ENCODE peak calls at places on chromosomes 5 and 9, in nine cellular contexts. O is SK-N-MC; W is NCI-H345; Q is nephron progenitor cell; D is stimulated activated CD4-positive, alpha-beta T cell treated with anti-CD3 and anti-CD28 coated beads, TNF-alpha, amount 100 ng/mL, for 24 hours; Y is Right ventricle myocardium superior; H is HS-27A; B is effector CD4-positive, alpha-beta T cell; F is anterior cingulate cortex. A is an unnamed sample.

GRCh38 chr5:96763012-96763411 is 44.7 kb downstream of the ERAP1 start:
- DNase-seq in H (no peak), F (no peak), Y (no peak), W (no peak), Q (no peak), D (no peak), O (no peak), B (no peak), A (no peak)

GRCh38 chr5:121915765-121916164 is 46.0 kb upstream of the SRFBP1 start:
- DNase-seq in D (no peak), O (no peak), W (no peak), H (no peak), B (no peak), F (no peak), Q (no peak), Y (no peak), A (no peak)

GRCh38 chr5:756171-756570 is 28.4 kb downstream of the ZDHHC11B start:
- DNase-seq in O (no peak), H (no peak), Y (peak; percentile 65), Q (no peak), B (no peak), F (no peak), D (no peak), W (no peak), A (no peak)

GRCh38 chr5:151870820-151871219 is 53.8 kb downstream of the GLRA1 start:
- DNase-seq in D (no peak), W (no peak), F (no peak), Q (no peak), Y (no peak), O (no peak), H (peak; percentile 67), B (no peak), A (no peak)

GRCh38 chr9:1554123-1555045 is 460.8 kb upstream of the SMARCA2 start:
- DNase-seq in Q (no peak), F (no peak), B (no peak), H (no peak), W (no peak), D (no peak), O (no peak), Y (no peak), A (no peak)

GRCh38 chr9:127178646-127179632 is 56.5 kb upstream of the ANGPTL2 start:
- DNase-seq in F (peak; percentile 30), Q (no peak), H (no peak), Y (no peak), B (no peak), W (no peak), D (no peak), O (no peak), A (no peak)

GRCh38 chr9:99348289-99348688 is 126.2 kb downstream of the SEC61B start:
- DNase-seq in F (no peak), B (no peak), Q (no peak), H (no peak), D (no peak), Y (no peak), O (no peak), W (no peak), A (no peak)

GRCh38 chr5:127723571-127723970 is 20.4 kb downstream of the CCDC192 start:
- DNase-seq in Q (no peak), H (no peak), F (no peak), Y (peak; percentile 52), D (no peak), O (no peak), B (no peak), W (no peak), A (no peak)

GRCh38 chr5:123735384-123735783 is 223.4 kb downstream of the CSNK1G3 start:
- DNase-seq in F (no peak), B (no peak), O (no peak), Q (no peak), D (no peak), Y (no peak), H (no peak), W (no peak), A (no peak)

GRCh38 chr9:121185178-121185745 is 16.4 kb downstream of the RAB14 start:
- DNase-seq in O (no peak), Q (no peak), Y (no peak), D (no peak), F (no peak), H (no peak), B (no peak), W (no peak), A (no peak)

GRCh38 chr5:115452083-115452482 is 92.5 kb downstream of the FEM1C start:
- DNase-seq in F (no peak), O (no peak), B (no peak), D (no peak), W (no peak), H (no peak), Q (no peak), Y (no peak), A (no peak)

GRCh38 chr5:61306531-61307195 is 25.4 kb upstream of the ZSWIM6 start:
- DNase-seq in W (no peak), B (no peak), D (peak; percentile 36), F (no peak), O (no peak), Y (no peak), H (no peak), Q (no peak), A (no peak)

GRCh38 chr5:170262061-170262764 is 29.4 kb downstream of the C5orf58 start:
- DNase-seq in B (peak; percentile 46), F (no peak), Y (no peak), O (no peak), D (no peak), H (no peak), W (no peak), Q (no peak), A (peak; percentile 86)

GRCh38 chr5:39599721-39600431 is 175.1 kb upstream of the DAB2 start:
- DNase-seq in Q (no peak), W (no peak), O (no peak), B (no peak), F (no peak), H (no peak), Y (no peak), D (no peak), A (peak; percentile 14)

GRCh38 chr9:3548636-3549035 is 22.8 kb upstream of the RFX3 start:
- DNase-seq in F (no peak), Q (no peak), W (no peak), Y (no peak), B (no peak), H (no peak), D (no peak), O (no peak), A (no peak)

GRCh38 chr9:12874395-12874794 is 99.6 kb downstream of the LURAP1L start:
- DNase-seq in H (no peak), Q (no peak), D (no peak), Y (no peak), B (no peak), W (no peak), F (no peak), O (no peak), A (no peak)

GRCh38 chr9:32579706-32580331 is 6.9 kb upstream of the NDUFB6 start:
- DNase-seq in F (peak; percentile 83), W (peak; percentile 49), Y (peak; percentile 79), H (peak; percentile 34), Q (peak; percentile 84), D (peak; percentile 72), O (peak; percentile 57), B (peak; percentile 79), A (peak; percentile 70)

GRCh38 chr9:89885156-89885555 is 280.3 kb downstream of the GADD45G start:
- DNase-seq in B (no peak), Y (no peak), H (no peak), W (no peak), Q (no peak), F (no peak), O (no peak), D (no peak), A (no peak)

GRCh38 chr5:37838933-37839341 is 904 bp downstream of the GDNF start:
- DNase-seq in O (no peak), Y (no peak), B (no peak), D (no peak), H (no peak), Q (peak; percentile 24), F (no peak), W (no peak), A (no peak)

GRCh38 chr9:98383758-98384157 is 128.3 kb upstream of the TBC1D2 start:
- DNase-seq in F (no peak), H (no peak), O (no peak), W (no peak), Y (no peak), D (no peak), B (no peak), Q (no peak), A (no peak)

GRCh38 chr9:136107953-136108647 is 10.6 kb downstream of the TMEM250 start:
- DNase-seq in F (no peak), B (no peak), W (peak; percentile 81), O (no peak), H (no peak), D (no peak), Y (no peak), Q (no peak), A (no peak)

GRCh38 chr5:124706729-124707361 is 39.6 kb downstream of the ZNF608 start:
- DNase-seq in H (no peak), B (no peak), Q (peak; percentile 56), F (no peak), O (no peak), D (no peak), Y (peak; percentile 47), W (peak; percentile 82), A (no peak)

A was measured in CD4-positive, CD25-positive, alpha-beta regulatory T cell.